ENCODE peak calls at places on chromosomes 13 and 19, in seven cellular contexts. P, M, J, O, A, T and R are unnamed samples.

GRCh38 chr13:66656050-66656449 is 574.1 kb downstream of the PCDH9 start:
- DNase-seq in P (no peak), M (no peak), J (no peak), O (no peak), A (no peak), T (no peak), R (no peak)

GRCh38 chr13:80361883-80362327 is 21.0 kb upstream of the SPRY2 start:
- DNase-seq in P (no peak), M (no peak), J (no peak), O (no peak), A (no peak), T (no peak), R (no peak)

GRCh38 chr19:14972676-14973075 is 7.0 kb downstream of the SLC1A6 start:
- DNase-seq in P (no peak), M (no peak), J (no peak), O (no peak), A (no peak), T (no peak), R (no peak)

GRCh38 chr19:11814707-11815050 is 606 bp downstream of the ZNF440 start:
- DNase-seq in P (no peak), M (no peak), J (peak), O (no peak), A (no peak), T (no peak), R (no peak)

GRCh38 chr13:33426131-33426530 is 140.6 kb upstream of the STARD13 start:
- DNase-seq in P (no peak), M (no peak), J (no peak), O (no peak), A (no peak), T (no peak), R (no peak)

GRCh38 chr13:102344410-102344809 is 57.4 kb downstream of the FGF14 start:
- DNase-seq in P (no peak), M (no peak), J (no peak), O (no peak), A (no peak), T (no peak), R (no peak)

GRCh38 chr19:9348671-9349070 is 14.1 kb upstream of the ZNF177 start:
- DNase-seq in P (no peak), M (no peak), J (no peak), O (no peak), A (no peak), T (no peak), R (no peak)

GRCh38 chr19:38656171-38656981 is 8.9 kb downstream of the ACTN4 start:
- DNase-seq in P (no peak), M (no peak), J (peak), O (no peak), A (no peak), T (no peak), R (no peak)

GRCh38 chr13:32783067-32783466 is 196.8 kb downstream of the PDS5B start:
- DNase-seq in P (no peak), M (no peak), J (peak), O (no peak), A (no peak), T (peak), R (peak)

GRCh38 chr19:46764817-46765291 is 18.6 kb upstream of the STRN4 start:
- DNase-seq in P (no peak), M (peak), J (no peak), O (no peak), A (no peak), T (no peak), R (no peak)

GRCh38 chr13:78339927-78340326 is 263.4 kb downstream of the POU4F1 start:
- DNase-seq in P (no peak), M (no peak), J (no peak), O (no peak), A (no peak), T (no peak), R (no peak)

GRCh38 chr19:19134687-19135158 is 3.6 kb downstream of the TMEM161A start:
- DNase-seq in P (no peak), M (no peak), J (no peak), O (no peak), A (no peak), T (no peak), R (no peak)

GRCh38 chr19:4877753-4878490 is 10.5 kb upstream of the PLIN3 start:
- DNase-seq in P (peak), M (peak), J (no peak), O (peak), A (no peak), T (no peak), R (peak)

GRCh38 chr13:95643814-95644598 is 500 bp downstream of the DZIP1 start:
- DNase-seq in P (no peak), M (no peak), J (peak), O (peak), A (no peak), T (no peak), R (no peak)

GRCh38 chr19:4499855-4500254 is 18.4 kb downstream of the PLIN4 start:
- DNase-seq in P (no peak), M (no peak), J (no peak), O (no peak), A (no peak), T (no peak), R (no peak)

GRCh38 chr19:35528218-35529038 is at the start of gene SBSN:
- DNase-seq in P (no peak), M (no peak), J (peak), O (no peak), A (peak), T (peak), R (peak)

GRCh38 chr13:105412171-105412570 is 1123.3 kb downstream of the EFNB2 start:
- DNase-seq in P (no peak), M (no peak), J (no peak), O (no peak), A (no peak), T (no peak), R (no peak)

GRCh38 chr19:39916236-39916635 is 18.2 kb downstream of the FCGBP start:
- DNase-seq in P (peak), M (no peak), J (no peak), O (no peak), A (no peak), T (no peak), R (no peak)

GRCh38 chr13:110471833-110472162 is 89.7 kb downstream of the RAB20 start:
- DNase-seq in P (peak), M (peak), J (peak), O (no peak), A (no peak), T (no peak), R (no peak)

GRCh38 chr13:108214511-108215383 is 589 bp downstream of the LIG4 start:
- DNase-seq in P (no peak), M (no peak), J (no peak), O (peak), A (no peak), T (no peak), R (no peak)

GRCh38 chr19:14410054-14410774 is 8.9 kb downstream of the DDX39A start:
- DNase-seq in P (no peak), M (no peak), J (no peak), O (no peak), A (no peak), T (no peak), R (no peak)

GRCh38 chr13:70203661-70204229 is 95.5 kb upstream of the KLHL1 start:
- DNase-seq in P (no peak), M (no peak), J (no peak), O (no peak), A (no peak), T (no peak), R (no peak)

GRCh38 chr19:7970716-7971448 is 27.4 kb upstream of the TIMM44 start:
- DNase-seq in P (no peak), M (no peak), J (peak), O (no peak), A (no peak), T (no peak), R (no peak)

GRCh38 chr19:7130043-7130442 is 60.5 kb downstream of the ZNF557 start:
- DNase-seq in P (no peak), M (no peak), J (no peak), O (no peak), A (no peak), T (no peak), R (no peak)

GRCh38 chr19:40584007-40584406 is 7.3 kb downstream of the SHKBP1 start:
- DNase-seq in P (no peak), M (no peak), J (no peak), O (no peak), A (no peak), T (no peak), R (no peak)

GRCh38 chr19:40598121-40598917 is 2.9 kb upstream of the LTBP4 start:
- DNase-seq in P (peak), M (peak), J (peak), O (peak), A (no peak), T (no peak), R (no peak)

GRCh38 chr13:46743191-46743590 is 53.8 kb downstream of the ESD start:
- DNase-seq in P (no peak), M (no peak), J (peak), O (no peak), A (no peak), T (no peak), R (no peak)

GRCh38 chr13:23865898-23866297 is 23.3 kb downstream of the MIPEP start:
- DNase-seq in P (no peak), M (no peak), J (no peak), O (no peak), A (no peak), T (no peak), R (no peak)

GRCh38 chr13:23868521-23868920 is 20.7 kb downstream of the MIPEP start:
- DNase-seq in P (no peak), M (no peak), J (peak), O (no peak), A (no peak), T (peak), R (peak)

GRCh38 chr13:23866420-23867026 is 22.7 kb downstream of the MIPEP start:
- DNase-seq in P (no peak), M (no peak), J (no peak), O (no peak), A (no peak), T (no peak), R (no peak)

GRCh38 chr13:23867027-23867491 is 22.1 kb downstream of the MIPEP start:
- DNase-seq in P (no peak), M (no peak), J (peak), O (no peak), A (no peak), T (no peak), R (peak)

DNA sequence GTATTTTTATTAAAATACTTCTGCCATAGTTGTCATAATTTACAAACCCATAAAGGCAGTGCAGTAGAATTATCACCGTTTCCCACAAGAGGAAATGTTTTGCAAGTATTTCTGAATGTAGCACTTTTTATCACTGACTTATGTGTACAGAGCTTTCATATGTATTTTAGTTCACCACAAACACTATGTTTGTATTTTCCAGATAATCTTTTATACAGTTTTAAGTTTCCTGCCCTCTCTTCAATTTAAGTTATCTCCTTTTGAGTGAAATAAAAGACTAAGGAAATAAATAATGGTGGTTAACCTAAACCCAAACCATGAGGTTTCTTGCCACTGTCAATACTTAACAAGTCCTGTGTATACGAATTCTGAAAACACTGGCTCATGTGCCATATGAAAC is 24.1 kb downstream of the MIPEP start:
- DNase-seq in P (no peak), M (no peak), J (no peak), O (no peak), A (no peak), T (no peak), R (no peak)
- H3K4me3 ChIP-seq in P (no peak), M (no peak), J (no peak), O (no peak), A (no peak), T (no peak), R (no peak)

DNA sequence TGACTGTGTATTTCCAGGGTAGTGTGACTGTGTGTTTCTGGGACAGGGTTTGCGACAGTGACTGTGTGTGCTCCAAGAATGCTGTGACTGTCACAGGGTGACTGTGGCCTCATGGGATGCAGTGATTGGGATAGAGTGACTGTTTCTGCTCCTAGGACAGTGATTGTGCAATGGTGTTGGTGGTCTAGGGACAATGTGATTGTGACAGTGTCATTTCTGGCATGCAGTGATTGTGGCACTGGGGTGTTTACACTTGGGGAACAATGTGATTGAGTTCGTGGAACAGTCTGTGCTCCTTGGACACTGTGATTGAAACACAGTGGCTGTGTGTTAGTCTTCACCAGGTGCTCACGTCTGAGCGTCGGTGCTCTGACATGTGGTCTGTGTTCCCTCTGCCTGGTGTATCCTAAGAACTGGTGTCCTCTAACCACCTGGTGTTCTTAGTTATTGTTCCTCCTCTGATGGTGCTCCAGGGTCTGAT is 1.7 kb downstream of the PDE4A start:
- DNase-seq in P (no peak), M (no peak), J (no peak), O (no peak), A (no peak), T (no peak), R (no peak)
- H3K4me3 ChIP-seq in P (no peak), M (no peak), J (no peak), O (no peak), A (no peak), T (no peak), R (no peak)

GRCh38 chr13:27919299-27919933 is 384 bp upstream of the PDX1 start:
- DNase-seq in P (no peak), M (no peak), J (no peak), O (no peak), A (no peak), T (no peak), R (no peak)
- H3K4me3 ChIP-seq in P (peak), M (peak), J (no peak), O (peak), A (no peak), T (no peak), R (peak)

DNA sequence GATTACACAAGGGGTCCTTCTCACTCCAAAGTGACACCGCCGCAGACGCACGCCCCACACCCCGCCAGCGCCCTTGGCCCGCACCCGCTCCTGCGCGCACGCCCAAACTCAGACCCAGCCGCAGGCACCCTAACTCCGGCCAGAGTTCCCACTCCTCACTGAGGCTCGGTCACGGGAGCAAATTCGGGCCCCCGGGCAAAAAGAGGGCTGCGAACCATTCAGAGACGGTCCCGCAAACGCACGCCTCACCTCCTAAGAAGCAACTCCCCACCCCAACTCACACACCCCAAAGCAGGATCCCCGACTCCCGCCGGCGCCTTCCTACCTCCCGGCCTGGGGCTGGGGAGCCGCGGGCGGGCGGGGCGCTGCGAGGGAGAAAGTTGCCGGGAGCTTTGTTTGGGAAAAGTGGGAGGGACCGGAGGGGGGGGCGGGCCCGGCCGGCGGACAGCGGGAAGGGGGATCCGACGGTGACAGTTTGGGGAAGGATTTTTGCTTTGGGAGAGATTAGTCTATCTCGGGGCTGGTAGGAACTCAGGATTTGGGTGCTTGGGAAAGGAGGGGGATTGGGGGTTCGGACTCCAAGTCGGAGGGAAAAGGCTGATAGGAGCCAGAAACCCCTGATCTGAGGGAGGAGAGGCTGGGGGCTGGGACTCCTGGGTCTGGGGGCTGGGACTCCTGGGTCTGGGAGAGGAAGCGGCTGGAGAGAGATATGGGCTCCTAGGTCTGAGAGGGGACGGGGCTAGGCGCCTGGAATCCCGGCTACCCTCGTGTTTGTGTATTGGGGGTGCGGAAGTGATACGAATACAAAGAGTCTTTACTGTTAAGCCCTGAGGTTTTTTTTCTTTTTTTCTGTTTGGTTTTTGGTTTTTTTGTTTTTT is at the start of gene TEAD2:
- DNase-seq in P (peak), M (peak), J (peak), O (peak), A (no peak), T (no peak), R (no peak)
- H3K4me3 ChIP-seq in P (peak), M (peak), J (peak), O (peak), A (peak), T (peak), R (peak)

GRCh38 chr13:30736461-30736860 is 1.1 kb downstream of the ALOX5AP start:
- DNase-seq in P (no peak), M (no peak), J (no peak), O (no peak), A (no peak), T (no peak), R (no peak)
- H3K4me3 ChIP-seq in P (peak), M (no peak), J (no peak), O (no peak), A (no peak), T (no peak), R (no peak)